ENCODE peak calls at places on chromosomes 16 and 17, in six cellular contexts. Q is stomach, J is Panc1, V is HCT116, T is sigmoid colon, E is SK-N-SH. I is an unnamed sample.

GRCh38 chr16:84502581-84502980 is 1.9 kb downstream of the MEAK7 start:
- DNase-seq in Q (no peak), J (no peak), V (no peak), T (peak; percentile 27), E (no peak), I (no peak)

GRCh38 chr17:67435122-67435521 is 58.0 kb downstream of the PITPNC1 start:
- DNase-seq in Q (peak; percentile 34), J (no peak), V (no peak), T (no peak), E (no peak), I (peak; percentile 86)

GRCh38 chr17:49687878-49688491 is 10.1 kb upstream of the SPOP start:
- DNase-seq in Q (no peak), J (no peak), V (no peak), T (no peak), E (no peak), I (no peak)

GRCh38 chr16:878071-878784 is 77.7 kb upstream of the GNG13 start:
- DNase-seq in Q (no peak), J (no peak), V (peak; percentile 44), T (peak; percentile 49), E (peak; percentile 80), I (no peak)

GRCh38 chr16:88524274-88524972 is 45.8 kb upstream of the ZC3H18 start:
- DNase-seq in Q (peak; percentile 51), J (no peak), V (no peak), T (no peak), E (no peak), I (no peak)

GRCh38 chr17:10247806-10248334 is 49.5 kb upstream of the GAS7 start:
- DNase-seq in Q (no peak), J (no peak), V (no peak), T (no peak), E (no peak), I (no peak)

GRCh38 chr17:80780381-80781187 is 211.1 kb upstream of the CHMP6 start:
- DNase-seq in Q (no peak), J (no peak), V (no peak), T (peak; percentile 64), E (no peak), I (peak; percentile 17)

GRCh38 chr17:46013502-46014165 is 14.6 kb downstream of the STH start:
- DNase-seq in Q (no peak), J (no peak), V (no peak), T (no peak), E (peak; percentile 65), I (no peak)

GRCh38 chr17:73678999-73679398 is 34.8 kb upstream of the SDK2 start:
- DNase-seq in Q (no peak), J (no peak), V (no peak), T (no peak), E (no peak), I (no peak)

GRCh38 chr17:80428363-80428762 is 13.4 kb downstream of the ENDOV start:
- DNase-seq in Q (no peak), J (no peak), V (no peak), T (no peak), E (peak; percentile 41), I (no peak)

GRCh38 chr17:410674-411401 is 58.2 kb upstream of the RPH3AL start:
- DNase-seq in Q (no peak), J (no peak), V (no peak), T (no peak), E (peak; percentile 48), I (peak; percentile 43)

DNA sequence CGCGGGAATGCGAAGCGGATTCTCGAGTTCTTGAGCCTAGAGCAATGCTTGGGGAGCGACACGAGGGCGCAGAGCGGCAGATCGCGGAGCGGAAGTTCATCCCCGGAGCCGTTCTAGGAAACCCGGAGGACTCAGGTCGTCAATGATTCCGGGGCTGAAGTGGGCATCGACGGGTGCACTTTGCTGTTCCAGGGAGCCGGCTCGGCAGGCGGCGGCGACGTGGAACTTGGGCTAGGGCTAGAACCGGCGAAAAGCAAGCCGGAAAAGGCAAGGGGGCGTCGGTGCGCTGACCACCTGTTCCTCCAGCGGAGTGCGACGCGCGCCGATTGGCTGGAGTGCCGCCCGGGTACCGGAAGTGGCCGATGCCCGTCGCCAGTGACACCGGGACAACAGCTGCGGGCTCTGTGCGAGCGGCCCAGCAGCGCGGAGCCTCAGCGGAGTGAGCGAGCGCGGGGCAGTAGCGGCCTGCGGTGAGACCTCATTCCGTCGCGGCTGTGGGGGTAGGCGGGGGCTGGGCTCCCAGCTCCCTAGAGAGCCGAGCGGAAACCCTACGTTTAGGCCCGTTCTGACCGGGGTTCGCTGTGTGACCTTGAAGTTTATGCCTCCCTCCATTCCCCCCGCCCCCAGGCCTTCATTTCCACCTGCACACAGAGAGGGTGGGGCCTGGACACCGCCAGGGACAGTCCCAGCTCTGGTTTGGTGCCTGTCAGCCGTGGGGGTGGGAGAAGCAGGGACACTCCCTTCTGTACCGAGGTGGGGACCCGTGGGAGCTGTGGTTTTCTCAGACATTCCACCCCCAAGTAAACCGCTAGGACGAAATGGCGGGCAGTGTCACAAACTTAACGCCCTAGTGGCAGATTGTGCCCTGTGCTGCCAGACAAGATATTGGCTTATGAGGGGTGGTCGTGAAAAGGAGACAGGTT is at the start of gene ZFP3:
- DNase-seq in Q (peak; percentile 87), J (no peak), V (no peak), T (peak; percentile 91), E (peak; percentile 95), I (no peak)
- TF ChIP-seq POLR2AphosphoS5 in Q (peak; percentile 17), J (no peak), V (no peak), T (peak; percentile 53), E (no peak), I (no peak)

GRCh38 chr17:58641937-58642336 is 49.9 kb downstream of the TEX14 start:
- DNase-seq in Q (no peak), J (no peak), V (no peak), T (no peak), E (no peak), I (no peak)
- TF ChIP-seq POLR2AphosphoS5 in Q (no peak), J (no peak), V (no peak), T (peak; percentile 21), E (no peak), I (no peak)

DNA sequence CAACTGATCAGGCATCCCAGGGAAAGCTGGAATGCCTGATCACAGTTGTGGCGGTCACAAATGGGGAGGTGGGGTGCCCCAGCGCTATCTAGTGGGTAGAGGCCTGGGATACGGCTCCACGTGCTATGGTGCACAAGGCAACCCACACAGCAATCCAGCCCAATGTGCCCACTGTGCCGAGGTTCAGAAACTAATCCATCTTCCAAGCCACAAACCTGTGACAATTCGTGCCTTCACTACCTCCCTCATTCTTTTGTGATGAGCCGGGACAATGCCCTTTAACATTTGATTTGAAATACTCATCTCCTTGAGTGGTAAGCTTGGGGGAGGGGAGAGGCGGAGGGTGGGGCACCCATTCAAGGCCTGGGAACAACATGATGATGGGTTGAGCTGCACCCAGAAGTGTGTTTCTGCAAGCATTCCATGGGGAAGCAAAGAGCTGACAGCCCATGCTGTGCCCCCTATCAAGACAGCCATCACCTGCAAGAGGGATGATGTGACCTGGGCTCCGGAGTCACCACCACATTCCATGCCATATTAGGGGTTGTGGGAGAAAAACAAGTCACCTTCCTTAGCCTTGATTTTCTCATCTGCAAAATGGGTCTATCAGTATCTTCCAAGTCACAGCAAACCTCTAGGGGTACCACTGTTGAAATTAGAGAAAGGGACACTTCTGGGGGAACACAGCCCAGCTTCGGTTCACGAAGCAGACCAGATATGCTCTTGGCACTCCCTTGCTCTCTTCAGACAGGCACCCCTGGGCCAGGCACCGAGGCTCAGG is 3.7 kb downstream of the ELOB start:
- DNase-seq in Q (no peak), J (no peak), V (no peak), T (no peak), E (no peak), I (peak; percentile 17)
- TF ChIP-seq POLR2AphosphoS5 in Q (no peak), J (no peak), V (no peak), T (no peak), E (no peak), I (peak; percentile 1)

DNA sequence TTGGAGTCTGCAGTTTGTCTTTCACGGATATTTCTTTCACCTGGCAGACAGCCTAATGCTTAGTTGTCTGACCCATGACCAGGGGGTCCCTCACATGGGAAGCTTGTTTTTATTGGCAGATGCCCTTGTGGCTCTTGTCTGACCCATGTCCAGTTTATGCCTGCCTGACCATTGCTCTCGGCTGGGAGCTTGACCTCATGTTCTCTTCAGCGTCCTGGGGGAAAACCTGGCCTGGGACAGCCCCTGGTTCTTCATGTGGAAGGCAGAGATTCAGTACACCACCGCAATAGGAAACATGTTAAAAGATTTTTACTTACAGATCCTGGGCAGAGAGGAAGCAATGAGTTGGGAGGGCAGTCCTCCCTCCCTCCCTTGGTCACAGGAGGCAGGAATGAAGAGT is 302.8 kb upstream of the MYOCD start:
- DNase-seq in Q (no peak), J (no peak), V (no peak), T (no peak), E (no peak), I (no peak)
- TF ChIP-seq POLR2AphosphoS5 in Q (no peak), J (no peak), V (no peak), T (no peak), E (no peak), I (no peak)

I was measured in HL-60.